ENCODE peak calls at places on chromosomes 1 and 21, in seven cellular contexts. N, Y, F, S, V, J and Z are unnamed samples.

GRCh38 chr21:32533053-32533452 is 52.3 kb downstream of the TCP10L start:
- DNase-seq in Y (no peak), N (no peak), J (no peak), F (no peak), S (no peak), V (no peak), Z (no peak)

GRCh38 chr1:188027613-188028012 is 1198.9 kb downstream of the PLA2G4A start:
- DNase-seq in V (no peak), F (no peak), S (peak; percentile 21), J (no peak), N (peak; percentile 71), Y (no peak), Z (no peak)

GRCh38 chr1:13478687-13479086 is 35.1 kb downstream of the LRRC38 start:
- DNase-seq in V (no peak), J (no peak), Y (no peak), F (no peak), N (no peak), S (no peak), Z (no peak)

GRCh38 chr1:1598051-1598719 is 1.8 kb downstream of the FNDC10 start:
- DNase-seq in S (peak; percentile 31), F (no peak), J (no peak), V (no peak), N (no peak), Y (no peak), Z (no peak)

GRCh38 chr1:118636004-118636403 is 352.1 kb downstream of the TBX15 start:
- DNase-seq in J (no peak), Y (no peak), S (no peak), N (no peak), V (no peak), F (no peak), Z (no peak)

GRCh38 chr1:160221089-160221488 is 15.9 kb downstream of the PEA15 start:
- DNase-seq in F (no peak), S (no peak), V (no peak), N (no peak), Y (no peak), J (no peak), Z (no peak)

GRCh38 chr1:69898403-69898947 is 306.9 kb downstream of the LRRC40 start:
- DNase-seq in V (no peak), F (no peak), J (no peak), Y (no peak), N (no peak), S (no peak), Z (no peak)

GRCh38 chr21:36454079-36454478 is 25.8 kb downstream of the CLDN14 start:
- DNase-seq in J (no peak), Y (no peak), N (no peak), F (no peak), S (no peak), V (no peak), Z (no peak)

GRCh38 chr1:88286716-88287115 is 397.4 kb upstream of the PKN2 start:
- DNase-seq in S (no peak), F (no peak), V (no peak), J (no peak), Y (no peak), N (no peak), Z (no peak)

GRCh38 chr1:89950703-89951102 is 44.2 kb upstream of the ZNF326 start:
- DNase-seq in S (no peak), V (no peak), J (no peak), Y (no peak), N (no peak), F (no peak), Z (no peak)

GRCh38 chr1:235649722-235650163 is at the start of gene GNG4:
- DNase-seq in N (no peak), F (no peak), S (peak; percentile 49), J (no peak), V (no peak), Y (no peak), Z (no peak)

GRCh38 chr1:55767171-55767570 is 552.0 kb upstream of the USP24 start:
- DNase-seq in Y (no peak), S (no peak), V (no peak), F (no peak), J (no peak), N (no peak), Z (no peak)

GRCh38 chr1:221035680-221036153 is 156.5 kb downstream of the HLX start:
- DNase-seq in J (no peak), N (no peak), F (no peak), Y (no peak), V (no peak), S (no peak), Z (peak; percentile 36)

GRCh38 chr1:118958937-118959631 is 29.1 kb downstream of the TBX15 start:
- DNase-seq in F (no peak), V (no peak), N (no peak), J (no peak), Y (no peak), S (no peak), Z (no peak)

GRCh38 chr1:156419863-156420208 is 50.8 kb downstream of the RHBG start:
- DNase-seq in J (no peak), Y (no peak), N (no peak), F (peak; percentile 31), S (peak; percentile 75), V (no peak), Z (no peak)

GRCh38 chr1:244054924-244055263 is 3.8 kb downstream of the ZBTB18 start:
- DNase-seq in N (no peak), V (no peak), F (peak; percentile 35), J (no peak), Y (no peak), S (no peak), Z (no peak)

GRCh38 chr1:192920412-192920811 is 111.6 kb downstream of the RGS2 start:
- DNase-seq in N (no peak), V (no peak), Y (no peak), F (no peak), S (no peak), J (no peak), Z (no peak)

GRCh38 chr21:26717146-26717739 is 128.0 kb downstream of the ADAMTS1 start:
- DNase-seq in S (peak; percentile 13), J (no peak), V (no peak), F (no peak), Y (no peak), N (peak; percentile 6), Z (no peak)

GRCh38 chr1:109535481-109535880 is 4.2 kb upstream of the GPR61 start:
- DNase-seq in Y (no peak), S (no peak), V (no peak), J (no peak), N (no peak), F (no peak), Z (no peak)

GRCh38 chr1:237041795-237042466 is at the start of gene RYR2:
- DNase-seq in Y (no peak), F (no peak), N (no peak), S (peak; percentile 33), V (no peak), J (no peak), Z (no peak)

GRCh38 chr1:182111496-182111895 is 50.0 kb upstream of the ZNF648 start:
- DNase-seq in V (no peak), F (no peak), Y (no peak), N (no peak), S (no peak), J (no peak), Z (no peak)

GRCh38 chr1:20265243-20265642 is 25.4 kb upstream of the VWA5B1 start:
- DNase-seq in F (no peak), N (no peak), S (no peak), V (no peak), Y (no peak), J (no peak), Z (no peak)

GRCh38 chr1:164794310-164794709 is 235.3 kb downstream of the PBX1 start:
- DNase-seq in S (no peak), J (no peak), Y (no peak), N (peak; percentile 87), V (no peak), F (no peak), Z (peak; percentile 89)

GRCh38 chr1:53547321-53547720 is 88.1 kb downstream of the DMRTB1 start:
- DNase-seq in V (no peak), F (no peak), J (no peak), N (no peak), S (no peak), Y (no peak), Z (no peak)

GRCh38 chr1:24964811-24965570 is 34.9 kb upstream of the RUNX3 start:
- DNase-seq in J (peak; percentile 72), Y (peak; percentile 67), S (peak; percentile 88), N (no peak), F (peak; percentile 93), V (no peak), Z (no peak)

GRCh38 chr1:160834945-160835565 is 27.6 kb downstream of the CD244 start:
- DNase-seq in N (peak; percentile 8), F (peak; percentile 19), J (peak; percentile 30), Y (no peak), S (peak; percentile 36), V (no peak), Z (no peak)

GRCh38 chr1:30028939-30029338 is 694.4 kb downstream of the MATN1 start:
- DNase-seq in Y (no peak), N (no peak), F (no peak), S (no peak), V (no peak), J (no peak), Z (no peak)

GRCh38 chr1:79885101-79885500 is 878.6 kb upstream of the ADGRL4 start:
- DNase-seq in Y (no peak), F (no peak), J (no peak), S (no peak), V (no peak), N (no peak), Z (no peak)

GRCh38 chr1:201505505-201505893 is 1.4 kb downstream of the CSRP1 start:
- DNase-seq in S (no peak), Y (no peak), V (no peak), J (no peak), N (no peak), F (no peak), Z (no peak)